ENCODE peak calls at places on chromosome 22, in five cellular contexts. J is fibroblast of pulmonary artery; O is fibroblast of lung; M is activated effector memory CD4-positive, alpha-beta T cell treated with anti-CD3 and anti-CD28 coated beads, Interleukin-2, amount 50 U/mL, for 16 hours; E is stimulated activated CD8-positive, alpha-beta memory T cell treated with anti-CD3 and anti-CD28 coated beads, Interleukin-15, amount 100 ng/mL, for 4 hours. L is an unnamed sample.

GRCh38 chr22:36026741-36027140 is 1.9 kb downstream of the RBFOX2 start:
- DNase-seq in J (peak), O (peak), E (no peak), M (no peak), L (no peak)

GRCh38 chr22:35313311-35314121 is 13.8 kb downstream of the TOM1 start:
- DNase-seq in M (peak), E (no peak), O (peak), J (peak), L (no peak)

GRCh38 chr22:25077056-25077455 is 122.6 kb upstream of the CRYBB3 start:
- DNase-seq in M (no peak), O (no peak), J (no peak), E (no peak), L (no peak)

GRCh38 chr22:39349506-39349966 is 255 bp upstream of the SYNGR1 start:
- DNase-seq in M (no peak), E (no peak), J (no peak), O (no peak), L (no peak)

GRCh38 chr22:44130076-44130711 is 50.5 kb upstream of the PARVG start:
- DNase-seq in J (peak), O (no peak), M (no peak), E (no peak), L (peak)

GRCh38 chr22:42608481-42609361 is 6.0 kb downstream of the POLDIP3 start:
- DNase-seq in O (peak), E (no peak), M (no peak), J (peak), L (no peak)

GRCh38 chr22:50305658-50306566 is 1.5 kb downstream of the PLXNB2 start:
- DNase-seq in E (no peak), J (peak), O (peak), M (no peak), L (peak)

GRCh38 chr22:30866811-30867271 is 101.7 kb downstream of the MORC2 start:
- DNase-seq in J (peak), M (peak), O (no peak), E (no peak), L (no peak)

GRCh38 chr22:37196539-37197450 is 8.7 kb upstream of the C1QTNF6 start:
- DNase-seq in O (peak), M (peak), J (peak), E (no peak), L (peak)

GRCh38 chr22:26484360-26484706 is 656 bp downstream of the SRRD start:
- DNase-seq in O (peak), M (no peak), E (no peak), J (no peak), L (no peak)

GRCh38 chr22:47457021-47457420 is 694.6 kb downstream of the TBC1D22A start:
- DNase-seq in J (no peak), E (no peak), M (no peak), O (no peak), L (no peak)

GRCh38 chr22:30591191-30591587 is 521 bp downstream of the PES1 start:
- DNase-seq in O (peak), E (no peak), M (no peak), J (peak), L (no peak)

GRCh38 chr22:30948930-30949342 is 19.6 kb downstream of the MORC2 start:
- DNase-seq in J (no peak), O (no peak), M (no peak), E (no peak), L (no peak)

GRCh38 chr22:38706101-38706884 is 549 bp downstream of the GTPBP1 start:
- DNase-seq in E (no peak), M (peak), O (peak), J (peak), L (peak)

L was measured in upper lobe of left lung.